ENCODE peak calls at places on chromosome 5, in four cellular contexts. R is uterus, P is vagina, B is NB4. O is an unnamed sample.

GRCh38 chr5:131634666-131634995 is 398 bp downstream of the RAPGEF6 start:
- DNase-seq in R (no peak), P (no peak), B (peak), O (peak)

GRCh38 chr5:59328801-59329296 is 564.7 kb downstream of the PDE4D start:
- DNase-seq in R (no peak), P (no peak), B (no peak), O (no peak)

GRCh38 chr5:132495063-132495671 is 4.6 kb upstream of the IRF1 start:
- DNase-seq in R (no peak), P (peak), B (no peak), O (peak)

GRCh38 chr5:170429014-170429413 is 39.8 kb upstream of the KCNMB1 start:
- DNase-seq in R (no peak), P (no peak), B (peak), O (no peak)

GRCh38 chr5:59300930-59301329 is 592.6 kb downstream of the PDE4D start:
- DNase-seq in R (no peak), P (no peak), B (no peak), O (no peak)

GRCh38 chr5:130773813-130774212 is 391.2 kb downstream of the HINT1 start:
- DNase-seq in R (no peak), P (no peak), B (peak), O (no peak)

GRCh38 chr5:149656576-149657182 is 73.4 kb upstream of the PPARGC1B start:
- DNase-seq in R (no peak), P (no peak), B (peak), O (peak)

GRCh38 chr5:949275-949543 is 56.5 kb downstream of the TRIP13 start:
- DNase-seq in R (no peak), P (no peak), B (no peak), O (no peak)

GRCh38 chr5:61918606-61919005 is 387.4 kb upstream of the KIF2A start:
- DNase-seq in R (no peak), P (no peak), B (no peak), O (no peak)

GRCh38 chr5:111072949-111073682 is 1.6 kb downstream of the TSLP start:
- DNase-seq in R (peak), P (no peak), B (peak), O (peak)

GRCh38 chr5:68454766-68455165 is 239.2 kb downstream of the PIK3R1 start:
- DNase-seq in R (no peak), P (no peak), B (no peak), O (no peak)

GRCh38 chr5:96692436-96692835 is 30.3 kb downstream of the CAST start:
- DNase-seq in R (no peak), P (no peak), B (no peak), O (peak)

GRCh38 chr5:40240111-40240510 is 439.6 kb upstream of the PTGER4 start:
- DNase-seq in R (no peak), P (no peak), B (peak), O (no peak)

GRCh38 chr5:102107865-102108264 is 188.2 kb downstream of the SLCO4C1 start:
- DNase-seq in R (no peak), P (no peak), B (no peak), O (no peak)

GRCh38 chr5:10600629-10601245 is 36.9 kb downstream of the ANKRD33B start:
- DNase-seq in R (no peak), P (no peak), B (no peak), O (peak)

GRCh38 chr5:170572453-170572852 is 68.6 kb downstream of the KCNIP1 start:
- DNase-seq in R (no peak), P (no peak), B (peak), O (no peak)

GRCh38 chr5:56172225-56172624 is 60.9 kb downstream of the ANKRD55 start:
- DNase-seq in R (no peak), P (no peak), B (no peak), O (no peak)

GRCh38 chr5:15002791-15003190 is 131.2 kb upstream of the ANKH start:
- DNase-seq in R (no peak), P (no peak), B (no peak), O (no peak)

GRCh38 chr5:154753792-154754191 is 1.4 kb upstream of the LARP1 start:
- DNase-seq in R (peak), P (no peak), B (peak), O (peak)

GRCh38 chr5:172939045-172939444 is 20.2 kb upstream of the RPL26L1 start:
- DNase-seq in R (no peak), P (no peak), B (peak), O (peak)

GRCh38 chr5:147565524-147565923 is 55.7 kb upstream of the DPYSL3 start:
- DNase-seq in R (no peak), P (no peak), B (no peak), O (no peak)

GRCh38 chr5:2627867-2628266 is 123.6 kb downstream of the IRX2 start:
- DNase-seq in R (no peak), P (no peak), B (no peak), O (no peak)

GRCh38 chr5:129904102-129904666 is at the start of gene CHSY3:
- DNase-seq in R (peak), P (no peak), B (peak), O (peak)

GRCh38 chr5:43556857-43557593 is at the start of gene PAIP1:
- DNase-seq in R (peak), P (no peak), B (peak), O (peak)
- TF ChIP-seq POLR2A in R (peak), P (peak), B (peak), O (peak)

GRCh38 chr5:156394642-156395393 is 67.9 kb downstream of the SGCD start:
- DNase-seq in R (no peak), P (no peak), B (no peak), O (no peak)
- TF ChIP-seq POLR2A in R (no peak), P (no peak), B (no peak), O (no peak)

DNA sequence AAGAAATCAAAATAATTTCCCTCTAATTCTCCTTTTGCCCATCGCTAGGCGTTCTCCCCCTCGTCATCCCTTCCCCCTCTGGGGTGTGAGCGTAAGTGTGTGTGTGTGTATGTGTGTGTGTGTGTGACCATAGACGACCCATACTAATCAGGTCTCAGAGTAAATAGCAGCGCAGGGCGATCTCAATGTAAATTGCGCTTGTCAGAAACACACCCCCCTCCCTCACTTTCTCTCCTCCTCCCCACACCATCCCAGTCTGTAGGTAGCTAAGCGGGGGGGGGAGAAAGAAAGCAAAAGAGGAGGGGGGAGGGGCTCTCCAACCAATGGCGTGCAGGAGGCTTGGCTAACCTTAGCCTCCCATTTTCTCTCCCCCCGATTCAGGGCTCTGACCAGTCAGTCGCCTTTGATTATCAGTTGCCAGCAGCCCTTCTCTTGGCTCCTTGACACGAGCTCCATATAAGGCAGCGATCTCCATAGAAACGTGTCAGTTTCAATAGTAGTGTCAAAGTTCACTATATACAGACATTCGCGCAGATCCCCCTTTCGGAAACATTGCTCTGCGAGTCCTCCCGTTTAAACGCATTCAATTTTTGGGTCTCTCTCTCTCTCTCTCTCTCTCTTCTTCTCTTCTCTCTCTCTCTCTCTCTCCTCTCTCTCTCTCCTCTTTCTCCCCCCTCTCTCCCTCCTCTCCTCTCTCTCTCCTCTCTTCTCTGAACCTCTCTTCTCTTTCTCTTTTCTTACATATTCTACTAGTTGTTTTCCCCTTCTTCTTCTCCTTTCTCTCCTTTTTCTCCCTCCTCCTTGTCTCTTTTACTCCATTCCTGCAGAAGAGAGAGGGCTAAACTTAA is at the start of gene NR2F1:
- DNase-seq in R (peak), P (no peak), B (peak), O (peak)
- TF ChIP-seq POLR2A in R (no peak), P (peak), B (no peak), O (no peak)

DNA sequence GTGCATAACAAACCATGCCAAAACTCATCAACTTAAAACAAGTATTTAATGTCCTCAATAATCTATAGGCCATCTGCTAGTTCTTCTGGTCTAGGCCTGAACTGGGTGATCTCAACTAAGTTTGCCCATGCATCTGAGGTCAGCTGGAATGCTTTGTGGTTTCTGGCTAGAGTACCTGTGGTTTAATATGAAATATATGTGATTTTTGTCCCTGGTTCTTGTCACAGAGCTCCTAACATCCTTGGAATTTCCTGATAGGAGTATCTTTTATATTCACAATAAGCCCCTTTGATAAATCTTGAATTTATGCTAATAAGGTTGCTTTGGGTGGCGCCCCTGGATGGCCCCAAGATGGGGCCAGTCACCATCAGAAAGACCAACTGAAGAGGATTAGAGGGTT is 535.9 kb downstream of the DNAH5 start:
- DNase-seq in R (no peak), P (no peak), B (no peak), O (no peak)
- TF ChIP-seq POLR2A in R (no peak), P (no peak), B (no peak), O (no peak)

DNA sequence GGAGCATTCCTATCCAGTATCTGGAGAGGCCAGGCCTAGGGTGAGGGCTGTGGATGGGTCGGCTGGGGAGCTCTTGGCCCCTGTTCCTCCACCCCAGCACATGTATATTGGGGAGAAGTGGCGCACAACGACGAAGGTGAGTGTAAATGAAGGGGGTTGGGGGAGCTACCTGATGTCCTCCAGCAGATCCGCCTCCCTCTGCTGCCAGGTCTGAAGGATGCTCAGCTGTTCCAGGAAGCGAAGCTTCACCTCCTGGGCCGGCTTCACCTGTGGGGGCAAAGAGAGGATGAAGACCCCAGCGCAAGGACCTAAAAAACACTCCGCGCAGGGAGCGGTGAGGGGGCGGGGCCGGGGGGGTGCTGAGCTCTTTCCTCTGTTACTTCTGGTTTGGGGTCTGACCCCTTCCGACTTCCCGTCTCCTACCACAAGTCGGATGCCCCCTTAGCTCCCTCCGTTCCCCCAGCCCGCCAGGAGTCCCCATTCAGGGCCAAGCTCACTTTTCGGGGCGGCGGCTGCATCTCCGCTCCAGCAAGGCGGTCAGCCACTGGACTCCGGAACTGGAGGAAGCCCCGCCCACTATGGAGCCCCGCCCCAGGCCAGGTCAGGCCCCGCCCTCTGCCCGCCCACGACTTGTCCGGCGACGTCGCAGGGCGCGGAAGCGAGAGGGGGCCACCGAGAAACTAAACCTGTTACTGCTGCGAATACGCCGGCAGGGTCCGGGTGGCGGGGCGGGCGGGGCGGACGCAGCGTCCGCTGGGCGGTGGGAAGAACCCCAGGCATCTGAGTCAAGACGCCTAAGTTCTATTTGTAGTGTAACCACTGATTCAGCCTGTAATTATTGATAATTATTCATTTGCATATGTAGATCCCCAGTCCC is at the start of gene FCHSD1:
- DNase-seq in R (peak), P (no peak), B (peak), O (peak)
- TF ChIP-seq POLR2A in R (peak), P (no peak), B (no peak), O (peak)

DNA sequence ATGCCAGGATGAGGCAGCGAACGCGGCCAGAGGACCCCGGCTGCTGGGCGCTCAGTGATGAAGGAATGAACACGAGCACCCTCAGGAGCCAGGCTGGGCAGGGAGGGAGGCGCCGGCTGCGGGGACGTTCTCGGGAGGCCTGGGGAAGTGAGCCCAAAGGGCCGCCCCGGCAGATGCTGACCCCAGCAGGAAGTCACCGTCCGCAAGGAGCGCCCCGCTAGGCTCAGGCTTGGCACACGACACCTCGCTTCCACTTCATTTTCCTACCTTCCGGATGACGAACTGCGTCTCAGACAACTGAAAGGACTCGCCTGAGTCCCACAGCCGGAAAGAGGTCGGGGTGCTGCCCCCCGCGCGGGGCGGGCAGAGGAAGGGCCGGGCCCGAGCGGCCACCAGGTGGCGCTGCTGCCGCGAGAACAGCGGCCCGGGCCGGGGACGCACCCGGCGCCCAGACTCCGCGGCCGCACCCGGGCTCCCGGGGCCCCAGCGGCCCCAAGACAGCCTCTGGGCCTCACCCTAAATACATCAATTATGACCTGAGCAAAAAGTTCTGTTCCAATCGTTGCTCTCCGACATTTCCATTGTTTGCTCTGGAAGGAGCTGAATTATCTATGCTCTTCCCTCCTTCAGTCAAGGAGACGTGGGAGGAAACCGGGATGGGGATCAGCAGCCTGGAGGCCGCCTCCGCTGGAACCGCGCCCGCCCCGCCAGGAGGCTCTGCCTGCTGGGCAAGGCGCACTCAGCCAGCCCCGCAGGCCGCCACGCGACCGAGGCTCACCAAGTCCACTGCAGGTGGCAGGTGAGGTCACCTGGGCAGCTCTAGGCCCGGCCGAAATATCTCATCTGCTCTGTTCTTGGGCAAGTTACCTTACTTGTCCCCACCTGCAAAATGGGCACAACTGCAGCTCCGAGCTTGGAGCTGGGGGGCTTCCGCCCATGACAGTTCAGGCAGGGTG is 107.0 kb downstream of the ZNF354C start:
- DNase-seq in R (peak), P (no peak), B (peak), O (peak)
- TF ChIP-seq POLR2A in R (no peak), P (no peak), B (no peak), O (no peak)

O was measured in erythroblast.